ENCODE peak calls at places on chromosomes 12 and 14, in nine cellular contexts. One of them, this sample, is unnamed.

GRCh38 chr12:38639625-38640024 is 265.8 kb downstream of the CPNE8 start:
- DNase-seq in cardiac muscle cell: no peak
- DNase-seq in HL-60: no peak
- DNase-seq in AG10803: no peak
- DNase-seq in AG04450: no peak
- DNase-seq in astrocyte of the cerebellum: no peak
- DNase-seq in heart right ventricle: no peak
- DNase-seq in choroid plexus epithelial cell: no peak
- DNase-seq in lower lobe of right lung: no peak
- DNase-seq in this sample: no peak

GRCh38 chr14:32383337-32384009 is 54.4 kb downstream of the AKAP6 start:
- DNase-seq in cardiac muscle cell: no peak
- DNase-seq in HL-60: no peak
- DNase-seq in AG10803: no peak
- DNase-seq in AG04450: no peak
- DNase-seq in astrocyte of the cerebellum: no peak
- DNase-seq in heart right ventricle: no peak
- DNase-seq in choroid plexus epithelial cell: no peak
- DNase-seq in lower lobe of right lung: no peak
- DNase-seq in this sample: no peak

GRCh38 chr14:28143340-28143739 is 623.2 kb upstream of the FOXG1 start:
- DNase-seq in cardiac muscle cell: no peak
- DNase-seq in HL-60: no peak
- DNase-seq in AG10803: no peak
- DNase-seq in AG04450: no peak
- DNase-seq in astrocyte of the cerebellum: no peak
- DNase-seq in heart right ventricle: no peak
- DNase-seq in choroid plexus epithelial cell: no peak
- DNase-seq in lower lobe of right lung: no peak
- DNase-seq in this sample: no peak

GRCh38 chr12:56234746-56235436 is 5.0 kb downstream of the SLC39A5 start:
- DNase-seq in cardiac muscle cell: no peak
- DNase-seq in HL-60: no peak
- DNase-seq in AG10803: no peak
- DNase-seq in AG04450: no peak
- DNase-seq in astrocyte of the cerebellum: no peak
- DNase-seq in heart right ventricle: no peak
- DNase-seq in choroid plexus epithelial cell: no peak
- DNase-seq in lower lobe of right lung: no peak
- DNase-seq in this sample: no peak

GRCh38 chr12:10366875-10367274 is 23.0 kb downstream of the KLRK1 start:
- DNase-seq in cardiac muscle cell: no peak
- DNase-seq in HL-60: no peak
- DNase-seq in AG10803: peak; percentile 63
- DNase-seq in AG04450: no peak
- DNase-seq in astrocyte of the cerebellum: no peak
- DNase-seq in heart right ventricle: no peak
- DNase-seq in choroid plexus epithelial cell: peak; percentile 66
- DNase-seq in lower lobe of right lung: no peak
- DNase-seq in this sample: no peak

GRCh38 chr12:130538343-130539095 is 177.6 kb downstream of the RIMBP2 start:
- DNase-seq in cardiac muscle cell: no peak
- DNase-seq in HL-60: no peak
- DNase-seq in AG10803: no peak
- DNase-seq in AG04450: no peak
- DNase-seq in astrocyte of the cerebellum: no peak
- DNase-seq in heart right ventricle: no peak
- DNase-seq in choroid plexus epithelial cell: no peak
- DNase-seq in lower lobe of right lung: no peak
- DNase-seq in this sample: no peak

GRCh38 chr12:120019942-120020341 is 30.9 kb downstream of the BICDL1 start:
- DNase-seq in cardiac muscle cell: no peak
- DNase-seq in HL-60: no peak
- DNase-seq in AG10803: no peak
- DNase-seq in AG04450: no peak
- DNase-seq in astrocyte of the cerebellum: no peak
- DNase-seq in heart right ventricle: no peak
- DNase-seq in choroid plexus epithelial cell: no peak
- DNase-seq in lower lobe of right lung: no peak
- DNase-seq in this sample: no peak

GRCh38 chr14:58697927-58698641 is 60.3 kb downstream of the DACT1 start:
- DNase-seq in cardiac muscle cell: no peak
- DNase-seq in HL-60: no peak
- DNase-seq in AG10803: no peak
- DNase-seq in AG04450: no peak
- DNase-seq in astrocyte of the cerebellum: no peak
- DNase-seq in heart right ventricle: no peak
- DNase-seq in choroid plexus epithelial cell: no peak
- DNase-seq in lower lobe of right lung: no peak
- DNase-seq in this sample: no peak

GRCh38 chr12:110743571-110744093 is 941 bp upstream of the PPP1CC start:
- DNase-seq in cardiac muscle cell: no peak
- DNase-seq in HL-60: no peak
- DNase-seq in AG10803: no peak
- DNase-seq in AG04450: no peak
- DNase-seq in astrocyte of the cerebellum: no peak
- DNase-seq in heart right ventricle: peak; percentile 22
- DNase-seq in choroid plexus epithelial cell: peak; percentile 34
- DNase-seq in lower lobe of right lung: peak; percentile 72
- DNase-seq in this sample: no peak

GRCh38 chr14:74048291-74048690 is 29.1 kb downstream of the BBOF1 start:
- DNase-seq in cardiac muscle cell: peak; percentile 7
- DNase-seq in HL-60: no peak
- DNase-seq in AG10803: no peak
- DNase-seq in AG04450: no peak
- DNase-seq in astrocyte of the cerebellum: no peak
- DNase-seq in heart right ventricle: no peak
- DNase-seq in choroid plexus epithelial cell: peak; percentile 24
- DNase-seq in lower lobe of right lung: no peak
- DNase-seq in this sample: no peak

GRCh38 chr14:102731101-102731870 is 46.0 kb upstream of the TRAF3 start:
- DNase-seq in cardiac muscle cell: no peak
- DNase-seq in HL-60: no peak
- DNase-seq in AG10803: no peak
- DNase-seq in AG04450: no peak
- DNase-seq in astrocyte of the cerebellum: no peak
- DNase-seq in heart right ventricle: no peak
- DNase-seq in choroid plexus epithelial cell: no peak
- DNase-seq in lower lobe of right lung: no peak
- DNase-seq in this sample: no peak

GRCh38 chr12:12718853-12719252 is 1.7 kb downstream of the CDKN1B start:
- DNase-seq in cardiac muscle cell: no peak
- DNase-seq in HL-60: no peak
- DNase-seq in AG10803: no peak
- DNase-seq in AG04450: no peak
- DNase-seq in astrocyte of the cerebellum: no peak
- DNase-seq in heart right ventricle: no peak
- DNase-seq in choroid plexus epithelial cell: peak; percentile 40
- DNase-seq in lower lobe of right lung: no peak
- DNase-seq in this sample: no peak

GRCh38 chr14:100543471-100544455 is 43.5 kb downstream of the BEGAIN start:
- DNase-seq in cardiac muscle cell: no peak
- DNase-seq in HL-60: no peak
- DNase-seq in AG10803: no peak
- DNase-seq in AG04450: no peak
- DNase-seq in astrocyte of the cerebellum: no peak
- DNase-seq in heart right ventricle: no peak
- DNase-seq in choroid plexus epithelial cell: no peak
- DNase-seq in lower lobe of right lung: no peak
- DNase-seq in this sample: no peak

GRCh38 chr14:104820669-104821228 is 19.8 kb downstream of the ZBTB42 start:
- DNase-seq in cardiac muscle cell: peak; percentile 80
- DNase-seq in HL-60: no peak
- DNase-seq in AG10803: peak; percentile 61
- DNase-seq in AG04450: peak; percentile 37
- DNase-seq in astrocyte of the cerebellum: no peak
- DNase-seq in heart right ventricle: peak; percentile 44
- DNase-seq in choroid plexus epithelial cell: peak; percentile 83
- DNase-seq in lower lobe of right lung: peak; percentile 81
- DNase-seq in this sample: no peak

GRCh38 chr12:89975578-89975977 is 266.9 kb upstream of the ATP2B1 start:
- DNase-seq in cardiac muscle cell: no peak
- DNase-seq in HL-60: no peak
- DNase-seq in AG10803: no peak
- DNase-seq in AG04450: no peak
- DNase-seq in astrocyte of the cerebellum: no peak
- DNase-seq in heart right ventricle: no peak
- DNase-seq in choroid plexus epithelial cell: no peak
- DNase-seq in lower lobe of right lung: no peak
- DNase-seq in this sample: no peak

GRCh38 chr12:39127401-39127800 is 222.0 kb upstream of the CPNE8 start:
- DNase-seq in cardiac muscle cell: no peak
- DNase-seq in HL-60: no peak
- DNase-seq in AG10803: peak; percentile 2
- DNase-seq in AG04450: no peak
- DNase-seq in astrocyte of the cerebellum: no peak
- DNase-seq in heart right ventricle: no peak
- DNase-seq in choroid plexus epithelial cell: no peak
- DNase-seq in lower lobe of right lung: no peak
- DNase-seq in this sample: no peak

GRCh38 chr12:11839093-11839641 is 189.7 kb downstream of the ETV6 start:
- DNase-seq in cardiac muscle cell: no peak
- DNase-seq in HL-60: peak; percentile 73
- DNase-seq in AG10803: no peak
- DNase-seq in AG04450: no peak
- DNase-seq in astrocyte of the cerebellum: peak; percentile 53
- DNase-seq in heart right ventricle: peak; percentile 57
- DNase-seq in choroid plexus epithelial cell: peak; percentile 49
- DNase-seq in lower lobe of right lung: no peak
- DNase-seq in this sample: no peak

GRCh38 chr14:60652674-60653387 is 3.6 kb upstream of the SIX1 start:
- DNase-seq in cardiac muscle cell: no peak
- DNase-seq in HL-60: no peak
- DNase-seq in AG10803: no peak
- DNase-seq in AG04450: no peak
- DNase-seq in astrocyte of the cerebellum: no peak
- DNase-seq in heart right ventricle: no peak
- DNase-seq in choroid plexus epithelial cell: peak; percentile 24
- DNase-seq in lower lobe of right lung: no peak
- DNase-seq in this sample: no peak

GRCh38 chr12:115456946-115457689 is 773.1 kb upstream of the TBX3 start:
- DNase-seq in cardiac muscle cell: peak; percentile 62
- DNase-seq in HL-60: no peak
- DNase-seq in AG10803: no peak
- DNase-seq in AG04450: no peak
- DNase-seq in astrocyte of the cerebellum: no peak
- DNase-seq in heart right ventricle: no peak
- DNase-seq in choroid plexus epithelial cell: peak; percentile 23
- DNase-seq in lower lobe of right lung: no peak
- DNase-seq in this sample: no peak
- TF ChIP-seq CTCF in cardiac muscle cell: no peak
- TF ChIP-seq CTCF in HL-60: no peak
- TF ChIP-seq CTCF in AG10803: no peak
- TF ChIP-seq CTCF in AG04450: no peak
- TF ChIP-seq CTCF in astrocyte of the cerebellum: no peak
- TF ChIP-seq CTCF in heart right ventricle: no peak
- TF ChIP-seq CTCF in choroid plexus epithelial cell: peak; percentile 44
- TF ChIP-seq CTCF in lower lobe of right lung: no peak
- TF ChIP-seq CTCF in this sample: no peak

GRCh38 chr14:96512122-96512521 is 9.9 kb downstream of the PAPOLA start:
- DNase-seq in cardiac muscle cell: no peak
- DNase-seq in HL-60: no peak
- DNase-seq in AG10803: no peak
- DNase-seq in AG04450: no peak
- DNase-seq in astrocyte of the cerebellum: no peak
- DNase-seq in heart right ventricle: no peak
- DNase-seq in choroid plexus epithelial cell: no peak
- DNase-seq in lower lobe of right lung: no peak
- DNase-seq in this sample: no peak
- H3K4me3 ChIP-seq in cardiac muscle cell: no peak overlapping the region
- H3K4me3 ChIP-seq in HL-60: no peak overlapping the region
- H3K4me3 ChIP-seq in AG10803: no peak overlapping the region
- H3K4me3 ChIP-seq in AG04450: no peak overlapping the region
- H3K4me3 ChIP-seq in astrocyte of the cerebellum: no peak overlapping the region
- H3K4me3 ChIP-seq in heart right ventricle: no peak overlapping the region
- H3K4me3 ChIP-seq in choroid plexus epithelial cell: no peak overlapping the region
- H3K4me3 ChIP-seq in lower lobe of right lung: no peak overlapping the region
- H3K4me3 ChIP-seq in this sample: no peak overlapping the region

DNA sequence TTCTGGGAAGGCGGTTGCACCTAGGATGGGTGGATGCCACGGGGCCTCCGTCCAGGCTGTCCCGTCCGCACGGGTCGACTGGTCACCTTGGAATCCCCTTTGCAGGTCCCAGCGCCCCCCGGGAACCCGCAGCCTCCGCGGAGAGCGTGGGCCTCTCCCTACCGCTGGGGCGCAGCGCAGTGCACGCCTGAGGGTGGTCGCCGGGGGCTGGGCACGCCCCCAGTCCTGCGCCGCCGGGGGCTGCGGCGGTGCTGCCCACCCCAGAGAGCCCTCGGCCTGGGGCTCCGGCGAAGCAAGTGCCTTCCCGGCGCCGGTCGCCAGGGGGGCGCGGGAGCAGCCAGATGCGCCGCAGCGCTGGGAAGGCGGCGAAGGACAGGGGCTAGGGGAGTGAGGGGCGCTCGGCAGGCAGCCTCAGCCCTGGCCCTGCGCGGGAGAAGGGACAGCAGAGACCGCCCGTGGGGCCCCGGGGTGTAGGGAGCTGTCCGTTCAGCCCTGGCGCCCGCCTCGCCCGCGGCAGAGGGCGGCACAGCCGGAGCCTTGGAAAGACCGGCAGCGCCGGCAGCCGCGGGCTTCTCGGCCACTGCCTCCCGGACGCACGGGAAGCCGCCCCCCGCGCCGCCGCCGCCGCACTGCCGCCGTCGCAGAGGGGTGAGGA is 527 bp downstream of the ZDHHC22 start:
- DNase-seq in cardiac muscle cell: peak; percentile 85
- DNase-seq in HL-60: no peak
- DNase-seq in AG10803: no peak
- DNase-seq in AG04450: no peak
- DNase-seq in astrocyte of the cerebellum: no peak
- DNase-seq in heart right ventricle: no peak
- DNase-seq in choroid plexus epithelial cell: peak; percentile 38
- DNase-seq in lower lobe of right lung: no peak
- DNase-seq in this sample: no peak
- TF ChIP-seq CTCF in cardiac muscle cell: peak; percentile 38
- TF ChIP-seq CTCF in HL-60: no peak
- TF ChIP-seq CTCF in AG10803: peak; percentile 22
- TF ChIP-seq CTCF in AG04450: peak; percentile 28
- TF ChIP-seq CTCF in astrocyte of the cerebellum: peak; percentile 38
- TF ChIP-seq CTCF in heart right ventricle: peak; percentile 23
- TF ChIP-seq CTCF in choroid plexus epithelial cell: peak; percentile 38
- TF ChIP-seq CTCF in lower lobe of right lung: peak; percentile 28
- TF ChIP-seq CTCF in this sample: peak; percentile 46

DNA sequence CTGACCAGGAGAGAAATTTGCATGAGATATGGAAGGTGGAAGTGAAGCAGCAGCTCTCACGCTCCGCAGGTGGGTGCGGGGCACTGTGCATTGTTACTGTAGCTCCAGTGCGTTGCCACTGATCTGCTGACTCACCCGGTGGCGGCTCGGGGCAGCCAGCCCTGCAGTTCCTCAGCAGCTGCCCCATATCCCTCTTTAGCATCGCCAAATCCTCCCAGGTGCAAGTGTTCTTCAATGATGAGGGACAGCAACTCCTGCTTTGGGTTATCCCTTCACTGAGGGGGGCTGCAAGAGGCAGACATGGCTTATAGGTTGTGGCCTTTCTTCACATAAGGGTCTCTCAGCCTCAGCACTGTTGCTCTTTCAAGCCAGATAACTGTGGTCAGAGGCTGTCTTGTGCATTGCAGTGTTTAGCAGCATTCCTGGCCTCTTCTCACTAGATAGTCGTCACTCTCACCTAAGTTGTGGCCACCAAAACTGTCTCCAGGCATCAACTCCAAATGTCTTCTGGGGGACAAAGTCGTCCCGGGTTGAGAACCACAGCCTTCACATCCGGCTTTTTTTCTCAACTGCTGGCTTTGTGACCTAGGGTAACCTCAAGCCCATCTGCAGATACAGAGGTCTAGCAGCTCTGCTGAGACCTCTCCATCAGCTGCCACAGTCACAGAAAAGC is 180.8 kb downstream of the EFCAB11 start:
- DNase-seq in cardiac muscle cell: peak; percentile 40
- DNase-seq in HL-60: peak; percentile 61
- DNase-seq in AG10803: no peak
- DNase-seq in AG04450: no peak
- DNase-seq in astrocyte of the cerebellum: no peak
- DNase-seq in heart right ventricle: no peak
- DNase-seq in choroid plexus epithelial cell: no peak
- DNase-seq in lower lobe of right lung: peak; percentile 82
- DNase-seq in this sample: no peak
- H3K4me3 ChIP-seq in cardiac muscle cell: no peak overlapping the region
- H3K4me3 ChIP-seq in HL-60: no peak overlapping the region
- H3K4me3 ChIP-seq in AG10803: no peak overlapping the region
- H3K4me3 ChIP-seq in AG04450: no peak overlapping the region
- H3K4me3 ChIP-seq in astrocyte of the cerebellum: no peak overlapping the region
- H3K4me3 ChIP-seq in heart right ventricle: no peak overlapping the region
- H3K4me3 ChIP-seq in choroid plexus epithelial cell: no peak overlapping the region
- H3K4me3 ChIP-seq in lower lobe of right lung: no peak overlapping the region
- H3K4me3 ChIP-seq in this sample: no peak overlapping the region